ENCODE peak calls at places on chromosomes 4 and X, in four cellular contexts. Q is HCT116, E is K562, N is H1. I is an unnamed sample.
A peak's percentile ranks its signal among the peaks of the same experiment; 100 is the strongest.

GRCh38 chrX:10619311-10620015 is 922 bp downstream of the MID1 start:
- DNase-seq in Q (no peak), E (no peak), N (no peak), I (no peak)

GRCh38 chr4:105113800-105114199 is 32.9 kb upstream of the TET2 start:
- DNase-seq in Q (no peak), E (no peak), N (no peak), I (no peak)

GRCh38 chrX:39577976-39578962 is 519.5 kb downstream of the BCOR start:
- DNase-seq in Q (no peak), E (no peak), N (no peak), I (no peak)

GRCh38 chr4:140149851-140150635 is 3.9 kb downstream of the MAML3 start:
- DNase-seq in Q (peak; percentile 38), E (peak; percentile 22), N (no peak), I (no peak)

GRCh38 chrX:17022205-17022604 is 75.7 kb downstream of the REPS2 start:
- DNase-seq in Q (no peak), E (no peak), N (no peak), I (no peak)

GRCh38 chr4:24885342-24885741 is 27.5 kb downstream of the CCDC149 start:
- DNase-seq in Q (no peak), E (no peak), N (no peak), I (no peak)

GRCh38 chrX:47625365-47625764 is 4.4 kb downstream of the CFP start:
- DNase-seq in Q (no peak), E (no peak), N (no peak), I (no peak)

GRCh38 chr4:158315706-158316105 is 105.4 kb downstream of the TMEM144 start:
- DNase-seq in Q (no peak), E (no peak), N (no peak), I (no peak)

GRCh38 chrX:42119076-42119475 is 195.7 kb upstream of the CASK start:
- DNase-seq in Q (peak; percentile 42), E (no peak), N (no peak), I (peak; percentile 81)

GRCh38 chr4:16532240-16532990 is 306.1 kb upstream of the TAPT1 start:
- DNase-seq in Q (no peak), E (no peak), N (no peak), I (no peak)

GRCh38 chr4:110106946-110107325 is 91.5 kb downstream of the ELOVL6 start:
- DNase-seq in Q (no peak), E (no peak), N (no peak), I (peak; percentile 60)

GRCh38 chrX:15761564-15762191 is 23.6 kb downstream of the CA5B start:
- DNase-seq in Q (no peak), E (peak; percentile 39), N (no peak), I (no peak)

GRCh38 chr4:72283357-72283756 is 251.6 kb downstream of the NPFFR2 start:
- DNase-seq in Q (no peak), E (no peak), N (no peak), I (no peak)

GRCh38 chr4:9926591-9926990 is 94.7 kb downstream of the SLC2A9 start:
- DNase-seq in Q (no peak), E (no peak), N (no peak), I (no peak)

GRCh38 chrX:82961129-82961528 is 547.0 kb upstream of the POU3F4 start:
- DNase-seq in Q (peak; percentile 23), E (no peak), N (no peak), I (no peak)

GRCh38 chr4:48380583-48381167 is 39.3 kb downstream of the SLAIN2 start:
- DNase-seq in Q (no peak), E (no peak), N (no peak), I (no peak)

DNA sequence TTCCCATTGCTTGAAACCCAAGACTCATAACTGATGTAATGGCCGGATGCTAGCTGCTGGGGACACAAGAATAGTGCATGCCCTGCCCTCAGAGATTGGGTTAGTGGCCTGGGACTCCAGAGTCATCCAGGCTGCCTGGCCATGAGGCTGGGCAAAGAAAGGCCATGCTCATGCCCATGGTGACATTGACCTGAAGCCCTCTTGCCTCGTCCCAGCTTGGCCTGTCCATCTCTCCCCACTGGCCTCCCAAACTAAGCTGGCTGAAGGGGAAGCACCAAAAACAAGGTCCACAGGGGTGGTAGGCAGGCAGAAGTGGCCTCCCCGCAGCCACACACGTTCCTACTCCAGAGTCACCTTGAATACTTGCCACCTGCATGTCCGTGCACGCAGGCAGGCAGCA is 141.8 kb downstream of the EVC2 start:
- DNase-seq in Q (no peak), E (no peak), N (no peak), I (no peak)
- TF ChIP-seq FOSL1 in Q (no peak), E (no peak), N (no peak), I (no peak)

DNA sequence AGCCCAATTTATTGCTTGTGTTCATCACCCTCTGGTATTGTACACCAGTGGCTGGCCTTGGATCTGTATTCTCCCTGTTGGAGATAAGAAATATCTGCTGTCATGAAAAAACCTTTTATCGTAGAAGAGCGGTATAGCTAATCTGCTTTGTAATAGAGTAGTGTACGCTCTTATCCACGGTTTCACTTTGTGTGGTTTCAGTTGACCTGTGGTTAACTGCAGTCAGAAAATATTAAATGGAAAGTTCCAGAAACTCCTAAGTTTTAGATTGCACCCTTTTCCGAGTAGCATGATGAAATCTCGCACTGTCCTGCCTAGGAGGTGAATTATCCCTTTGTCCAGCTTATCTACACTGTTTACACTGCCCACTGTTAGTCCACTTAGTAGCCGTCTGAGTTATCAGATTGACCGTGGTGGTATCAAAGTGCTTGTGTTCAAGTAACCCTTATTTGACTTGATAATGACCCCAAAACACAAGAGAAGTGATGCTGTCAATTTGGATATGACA is 42.4 kb downstream of the KDM6A start:
- DNase-seq in Q (no peak), E (peak; percentile 8), N (no peak), I (peak; percentile 92)
- TF ChIP-seq FOSL1 in Q (no peak), E (peak; percentile 58), N (no peak), I (no peak)

GRCh38 chrX:118272237-118272636 is 73.7 kb upstream of the WDR44 start:
- DNase-seq in Q (no peak), E (no peak), N (no peak), I (no peak)
- TF ChIP-seq FOSL1 in Q (no peak), E (peak; percentile 91), N (no peak), I (no peak)

GRCh38 chr4:174873931-174874330 is 44.2 kb upstream of the ADAM29 start:
- DNase-seq in Q (peak; percentile 4), E (peak; percentile 18), N (no peak), I (no peak)
- TF ChIP-seq FOSL1 in Q (no peak), E (no peak), N (no peak), I (no peak)

DNA sequence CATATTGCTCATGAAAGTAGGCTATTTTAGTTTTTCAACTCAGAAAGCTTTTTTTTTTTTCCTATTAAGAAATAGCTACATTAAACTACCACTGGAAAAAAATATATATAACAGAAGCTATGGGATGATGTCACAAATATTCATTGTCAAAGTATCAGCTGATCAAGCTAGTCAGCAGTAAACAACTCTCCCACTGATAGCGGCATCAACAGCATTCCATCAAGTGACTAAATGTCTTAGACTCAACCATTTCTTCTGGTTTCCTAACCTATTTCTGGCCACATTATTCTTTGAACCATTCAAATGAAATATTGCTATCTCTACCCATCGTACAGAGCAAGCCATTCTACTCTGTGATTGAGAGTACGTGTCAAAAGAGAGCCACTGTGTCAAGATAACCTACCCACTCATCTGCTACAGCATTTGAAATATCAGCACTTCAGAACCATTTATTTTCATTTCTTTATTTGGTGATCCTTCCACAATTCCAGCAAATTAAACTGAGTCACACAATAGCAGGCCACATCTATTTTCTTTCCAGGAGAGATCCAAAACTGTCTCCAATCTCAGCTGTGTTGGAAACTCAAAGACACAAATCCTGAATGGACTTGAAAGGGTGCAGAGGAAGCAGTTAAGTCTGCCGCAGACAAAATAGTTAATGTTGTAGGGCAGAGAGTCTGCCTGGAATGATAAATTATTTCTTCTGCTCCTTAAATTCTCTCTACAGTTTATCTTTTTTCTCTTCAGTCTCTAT is 365.0 kb downstream of the PDGFC start:
- DNase-seq in Q (no peak), E (no peak), N (no peak), I (no peak)
- TF ChIP-seq FOSL1 in Q (no peak), E (no peak), N (no peak), I (no peak)

GRCh38 chr4:2417196-2417764 is 1.2 kb downstream of the ZFYVE28 start:
- DNase-seq in Q (no peak), E (peak; percentile 43), N (no peak), I (no peak)
- TF ChIP-seq FOSL1 in Q (no peak), E (no peak), N (no peak), I (no peak)

GRCh38 chr4:55296076-55296475 is 50.0 kb upstream of the SRD5A3 start:
- DNase-seq in Q (no peak), E (no peak), N (no peak), I (no peak)

DNA sequence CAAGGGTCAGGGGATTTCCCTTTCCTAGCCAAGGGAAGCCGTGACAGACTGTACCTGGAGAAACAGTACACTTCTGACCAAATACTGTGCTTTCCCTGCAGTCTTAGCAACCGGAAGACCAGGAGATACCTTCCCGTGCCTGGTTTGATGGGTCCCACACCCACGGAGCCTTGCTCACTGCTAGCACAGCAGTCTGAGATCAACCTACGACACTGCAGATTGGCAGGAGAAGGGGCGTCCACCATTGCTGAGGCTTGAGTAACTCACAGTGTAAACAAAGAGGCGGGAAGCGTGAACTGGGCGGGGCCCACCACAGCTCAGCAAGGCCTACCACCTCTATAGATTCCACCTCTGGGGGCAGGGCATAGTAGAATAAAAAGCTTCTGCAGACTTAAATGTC is 48.7 kb upstream of the SRD5A3 start:
- DNase-seq in Q (no peak), E (peak; percentile 33), N (no peak), I (peak; percentile 20)
- TF ChIP-seq FOSL1 in Q (no peak), E (no peak), N (no peak), I (no peak)

DNA sequence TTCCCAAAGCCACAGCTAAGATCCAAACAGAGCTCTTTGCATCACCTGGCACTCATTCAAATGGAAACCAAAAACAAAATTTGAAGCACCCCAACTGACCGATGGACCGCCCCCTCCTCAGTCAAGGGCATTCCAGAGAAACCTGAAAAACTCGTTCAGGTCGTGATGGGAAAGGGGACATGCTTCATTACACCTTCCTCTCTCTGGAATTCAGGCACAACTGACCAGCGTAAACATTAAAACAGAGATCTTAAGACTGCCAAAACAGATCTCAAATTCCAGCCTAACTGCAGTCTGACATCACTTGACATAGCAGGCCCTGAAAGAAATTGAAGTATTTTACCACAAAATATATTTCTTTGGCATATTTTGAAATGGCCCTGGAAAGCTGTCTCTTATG is 28.5 kb downstream of the PTTG2 start:
- DNase-seq in Q (no peak), E (no peak), N (no peak), I (no peak)
- TF ChIP-seq FOSL1 in Q (no peak), E (no peak), N (no peak), I (no peak)

GRCh38 chr4:185117300-185117934 is 25.6 kb upstream of the SLC25A4 start:
- DNase-seq in Q (no peak), E (no peak), N (no peak), I (no peak)

GRCh38 chr4:185119927-185120630 is 23.0 kb upstream of the SLC25A4 start:
- DNase-seq in Q (no peak), E (peak; percentile 33), N (no peak), I (no peak)

GRCh38 chr4:185113340-185113739 is 29.7 kb upstream of the SLC25A4 start:
- DNase-seq in Q (no peak), E (no peak), N (no peak), I (no peak)

GRCh38 chr4:185112104-185112503 is 31.0 kb upstream of the SLC25A4 start:
- DNase-seq in Q (peak; percentile 97), E (no peak), N (no peak), I (peak; percentile 31)

GRCh38 chr4:185115827-185116232 is 27.2 kb upstream of the SLC25A4 start:
- DNase-seq in Q (no peak), E (peak; percentile 91), N (no peak), I (peak; percentile 79)
- TF ChIP-seq FOSL1 in Q (no peak), E (peak; percentile 14), N (no peak), I (no peak)